ENCODE peak calls at places on chromosomes 12 and 14, in ten cellular contexts. P is NCI-H510A treated with DMSO at 0.1 percent for 48 hours; X is activated CD8-positive, alpha-beta memory T cell treated with anti-CD3 and anti-CD28 coated beads, Interleukin-2, amount 50 U/mL, for 4 hours; M is activated T-cell treated with anti-CD3 and anti-CD28 coated beads for 1 hour; O is tibial artery; C is D721Med; V is coronary artery; K is heart left ventricle; N is KG1; U is NCI-H2081. S is an unnamed sample.

GRCh38 chr12:27866382-27867101 is 86.5 kb upstream of the MANSC4 start:
- DNase-seq in U (no peak), C (no peak), K (no peak), N (no peak), O (no peak), P (no peak), X (no peak), V (no peak), M (no peak), S (no peak)

GRCh38 chr12:55847603-55848329 is 5.0 kb upstream of the MMP19 start:
- DNase-seq in V (peak; percentile 97), N (no peak), C (no peak), O (peak; percentile 94), U (no peak), M (no peak), X (no peak), K (peak; percentile 93), P (no peak), S (no peak)

GRCh38 chr12:77031745-77032144 is 33.6 kb downstream of the E2F7 start:
- DNase-seq in N (no peak), U (no peak), M (no peak), O (no peak), X (no peak), P (no peak), C (no peak), K (no peak), V (no peak), S (no peak)

GRCh38 chr12:26150737-26151450 is 26.1 kb upstream of the BHLHE41 start:
- DNase-seq in K (no peak), X (no peak), P (no peak), C (no peak), M (no peak), U (no peak), V (no peak), O (no peak), N (no peak), S (no peak)

GRCh38 chr12:113555226-113555625 is 83.6 kb upstream of the LHX5 start:
- DNase-seq in U (no peak), O (no peak), C (no peak), V (no peak), X (no peak), K (no peak), N (no peak), M (no peak), P (no peak), S (no peak)

GRCh38 chr14:61472801-61473376 is 151.5 kb downstream of the PRKCH start:
- DNase-seq in K (no peak), P (no peak), C (no peak), O (no peak), N (peak; percentile 45), V (no peak), X (peak; percentile 67), U (no peak), M (peak; percentile 43), S (peak; percentile 71)

GRCh38 chr14:31934767-31935266 is 142.3 kb upstream of the ARHGAP5 start:
- DNase-seq in X (no peak), C (no peak), K (peak; percentile 47), U (peak; percentile 69), M (no peak), P (peak; percentile 83), O (no peak), N (no peak), V (no peak), S (no peak)

GRCh38 chr14:30283822-30284446 is 275.0 kb upstream of the G2E3 start:
- DNase-seq in M (no peak), X (no peak), P (peak; percentile 4), U (peak; percentile 43), O (no peak), C (no peak), N (no peak), K (no peak), V (no peak), S (no peak)

GRCh38 chr12:51821423-51822260 is 26.9 kb downstream of the FIGNL2 start:
- DNase-seq in N (no peak), X (peak; percentile 59), V (no peak), C (no peak), U (no peak), O (no peak), P (no peak), M (peak; percentile 16), K (no peak), S (peak; percentile 35)

GRCh38 chr14:74389980-74390379 is 36.0 kb downstream of the SYNDIG1L start:
- DNase-seq in U (no peak), M (no peak), K (no peak), C (no peak), V (no peak), N (no peak), O (peak; percentile 21), P (no peak), X (no peak), S (no peak)

GRCh38 chr12:124388679-124389536 is 94.0 kb downstream of the RFLNA start:
- DNase-seq in V (peak; percentile 96), M (peak; percentile 52), O (peak; percentile 97), C (no peak), N (no peak), P (peak; percentile 82), U (peak; percentile 70), X (peak; percentile 72), K (peak; percentile 93), S (peak; percentile 50)

GRCh38 chr14:32588448-32589320 is 259.6 kb downstream of the AKAP6 start:
- DNase-seq in X (no peak), C (no peak), K (no peak), N (peak; percentile 22), P (no peak), O (no peak), V (no peak), U (peak; percentile 40), M (no peak), S (no peak)